ENCODE peak calls at places on chromosomes 11 and 22, in ten cellular contexts. One of them, this sample, is unnamed.

GRCh38 chr11:82653752-82654151 is 79.9 kb downstream of the FAM181B start:
- DNase-seq in activated CD4-positive, alpha-beta memory T cell treated with anti-CD3 and anti-CD28 coated beads for 36 hours: no peak
- DNase-seq in Caki2: no peak
- DNase-seq in tibial nerve: no peak
- DNase-seq in astrocyte of the cerebellum: no peak
- DNase-seq in stimulated activated CD4-positive, alpha-beta T cell treated with anti-CD3 and anti-CD28 coated beads, Interleukin-15, amount 100 ng/mL, for 1 hour: no peak
- DNase-seq in heart right ventricle: no peak
- DNase-seq in posterior vena cava: no peak
- DNase-seq in HS-5: no peak
- DNase-seq in ovary: no peak
- DNase-seq in this sample: no peak

GRCh38 chr11:78022397-78023396 is at the start of gene KCTD14:
- DNase-seq in activated CD4-positive, alpha-beta memory T cell treated with anti-CD3 and anti-CD28 coated beads for 36 hours: no peak
- DNase-seq in Caki2: peak; percentile 38
- DNase-seq in tibial nerve: no peak
- DNase-seq in astrocyte of the cerebellum: no peak
- DNase-seq in stimulated activated CD4-positive, alpha-beta T cell treated with anti-CD3 and anti-CD28 coated beads, Interleukin-15, amount 100 ng/mL, for 1 hour: no peak
- DNase-seq in heart right ventricle: peak; percentile 23
- DNase-seq in posterior vena cava: no peak
- DNase-seq in HS-5: no peak
- DNase-seq in ovary: peak; percentile 50
- DNase-seq in this sample: peak; percentile 84

GRCh38 chr11:47443028-47443700 is 5.8 kb downstream of the RAPSN start:
- DNase-seq in activated CD4-positive, alpha-beta memory T cell treated with anti-CD3 and anti-CD28 coated beads for 36 hours: no peak
- DNase-seq in Caki2: no peak
- DNase-seq in tibial nerve: no peak
- DNase-seq in astrocyte of the cerebellum: no peak
- DNase-seq in stimulated activated CD4-positive, alpha-beta T cell treated with anti-CD3 and anti-CD28 coated beads, Interleukin-15, amount 100 ng/mL, for 1 hour: no peak
- DNase-seq in heart right ventricle: no peak
- DNase-seq in posterior vena cava: no peak
- DNase-seq in HS-5: no peak
- DNase-seq in ovary: no peak
- DNase-seq in this sample: no peak

GRCh38 chr11:47148903-47149535 is 27.7 kb downstream of the ARFGAP2 start:
- DNase-seq in activated CD4-positive, alpha-beta memory T cell treated with anti-CD3 and anti-CD28 coated beads for 36 hours: no peak
- DNase-seq in Caki2: no peak
- DNase-seq in tibial nerve: peak; percentile 41
- DNase-seq in astrocyte of the cerebellum: no peak
- DNase-seq in stimulated activated CD4-positive, alpha-beta T cell treated with anti-CD3 and anti-CD28 coated beads, Interleukin-15, amount 100 ng/mL, for 1 hour: no peak
- DNase-seq in heart right ventricle: no peak
- DNase-seq in posterior vena cava: no peak
- DNase-seq in HS-5: no peak
- DNase-seq in ovary: peak; percentile 47
- DNase-seq in this sample: no peak

GRCh38 chr11:108732395-108732794 is 67.5 kb downstream of the DDX10 start:
- DNase-seq in activated CD4-positive, alpha-beta memory T cell treated with anti-CD3 and anti-CD28 coated beads for 36 hours: no peak
- DNase-seq in Caki2: no peak
- DNase-seq in tibial nerve: no peak
- DNase-seq in astrocyte of the cerebellum: no peak
- DNase-seq in stimulated activated CD4-positive, alpha-beta T cell treated with anti-CD3 and anti-CD28 coated beads, Interleukin-15, amount 100 ng/mL, for 1 hour: no peak
- DNase-seq in heart right ventricle: no peak
- DNase-seq in posterior vena cava: no peak
- DNase-seq in HS-5: no peak
- DNase-seq in ovary: no peak
- DNase-seq in this sample: no peak

GRCh38 chr22:27132400-27132799 is 475.0 kb downstream of the MIAT start:
- DNase-seq in activated CD4-positive, alpha-beta memory T cell treated with anti-CD3 and anti-CD28 coated beads for 36 hours: no peak
- DNase-seq in Caki2: no peak
- DNase-seq in tibial nerve: no peak
- DNase-seq in astrocyte of the cerebellum: no peak
- DNase-seq in stimulated activated CD4-positive, alpha-beta T cell treated with anti-CD3 and anti-CD28 coated beads, Interleukin-15, amount 100 ng/mL, for 1 hour: no peak
- DNase-seq in heart right ventricle: no peak
- DNase-seq in posterior vena cava: no peak
- DNase-seq in HS-5: no peak
- DNase-seq in ovary: no peak
- DNase-seq in this sample: no peak

GRCh38 chr11:35272391-35272821 is 133.4 kb downstream of the CD44 start:
- DNase-seq in activated CD4-positive, alpha-beta memory T cell treated with anti-CD3 and anti-CD28 coated beads for 36 hours: peak; percentile 74
- DNase-seq in Caki2: no peak
- DNase-seq in tibial nerve: no peak
- DNase-seq in astrocyte of the cerebellum: no peak
- DNase-seq in stimulated activated CD4-positive, alpha-beta T cell treated with anti-CD3 and anti-CD28 coated beads, Interleukin-15, amount 100 ng/mL, for 1 hour: peak; percentile 1
- DNase-seq in heart right ventricle: no peak
- DNase-seq in posterior vena cava: no peak
- DNase-seq in HS-5: no peak
- DNase-seq in ovary: no peak
- DNase-seq in this sample: no peak

GRCh38 chr11:64918056-64918455 is 1.0 kb upstream of the ATG2A start:
- DNase-seq in activated CD4-positive, alpha-beta memory T cell treated with anti-CD3 and anti-CD28 coated beads for 36 hours: peak; percentile 21
- DNase-seq in Caki2: no peak
- DNase-seq in tibial nerve: no peak
- DNase-seq in astrocyte of the cerebellum: peak; percentile 53
- DNase-seq in stimulated activated CD4-positive, alpha-beta T cell treated with anti-CD3 and anti-CD28 coated beads, Interleukin-15, amount 100 ng/mL, for 1 hour: no peak
- DNase-seq in heart right ventricle: no peak
- DNase-seq in posterior vena cava: no peak
- DNase-seq in HS-5: no peak
- DNase-seq in ovary: no peak
- DNase-seq in this sample: no peak

GRCh38 chr11:64146036-64146943 is 19.6 kb downstream of the MACROD1 start:
- DNase-seq in activated CD4-positive, alpha-beta memory T cell treated with anti-CD3 and anti-CD28 coated beads for 36 hours: peak; percentile 75
- DNase-seq in Caki2: no peak
- DNase-seq in tibial nerve: no peak
- DNase-seq in astrocyte of the cerebellum: no peak
- DNase-seq in stimulated activated CD4-positive, alpha-beta T cell treated with anti-CD3 and anti-CD28 coated beads, Interleukin-15, amount 100 ng/mL, for 1 hour: peak; percentile 34
- DNase-seq in heart right ventricle: peak; percentile 44
- DNase-seq in posterior vena cava: no peak
- DNase-seq in HS-5: no peak
- DNase-seq in ovary: no peak
- DNase-seq in this sample: peak; percentile 77

GRCh38 chr11:78138694-78139421 is 568 bp downstream of the ALG8 start:
- DNase-seq in activated CD4-positive, alpha-beta memory T cell treated with anti-CD3 and anti-CD28 coated beads for 36 hours: peak; percentile 60
- DNase-seq in Caki2: peak; percentile 31
- DNase-seq in tibial nerve: no peak
- DNase-seq in astrocyte of the cerebellum: no peak
- DNase-seq in stimulated activated CD4-positive, alpha-beta T cell treated with anti-CD3 and anti-CD28 coated beads, Interleukin-15, amount 100 ng/mL, for 1 hour: peak; percentile 4
- DNase-seq in heart right ventricle: no peak
- DNase-seq in posterior vena cava: no peak
- DNase-seq in HS-5: no peak
- DNase-seq in ovary: no peak
- DNase-seq in this sample: no peak

GRCh38 chr22:49827307-49827852 is 293 bp downstream of the BRD1 start:
- DNase-seq in activated CD4-positive, alpha-beta memory T cell treated with anti-CD3 and anti-CD28 coated beads for 36 hours: no peak
- DNase-seq in Caki2: no peak
- DNase-seq in tibial nerve: no peak
- DNase-seq in astrocyte of the cerebellum: no peak
- DNase-seq in stimulated activated CD4-positive, alpha-beta T cell treated with anti-CD3 and anti-CD28 coated beads, Interleukin-15, amount 100 ng/mL, for 1 hour: peak; percentile 26
- DNase-seq in heart right ventricle: no peak
- DNase-seq in posterior vena cava: no peak
- DNase-seq in HS-5: no peak
- DNase-seq in ovary: no peak
- DNase-seq in this sample: no peak

GRCh38 chr11:126561327-126561893 is 205.9 kb downstream of the ST3GAL4 start:
- DNase-seq in activated CD4-positive, alpha-beta memory T cell treated with anti-CD3 and anti-CD28 coated beads for 36 hours: peak; percentile 24
- DNase-seq in Caki2: peak; percentile 6
- DNase-seq in tibial nerve: no peak
- DNase-seq in astrocyte of the cerebellum: peak; percentile 69
- DNase-seq in stimulated activated CD4-positive, alpha-beta T cell treated with anti-CD3 and anti-CD28 coated beads, Interleukin-15, amount 100 ng/mL, for 1 hour: peak; percentile 1
- DNase-seq in heart right ventricle: no peak
- DNase-seq in posterior vena cava: no peak
- DNase-seq in HS-5: peak; percentile 4
- DNase-seq in ovary: peak; percentile 53
- DNase-seq in this sample: no peak

GRCh38 chr11:63915961-63916836 is 765 bp downstream of the RCOR2 start:
- DNase-seq in activated CD4-positive, alpha-beta memory T cell treated with anti-CD3 and anti-CD28 coated beads for 36 hours: peak; percentile 56
- DNase-seq in Caki2: no peak
- DNase-seq in tibial nerve: no peak
- DNase-seq in astrocyte of the cerebellum: no peak
- DNase-seq in stimulated activated CD4-positive, alpha-beta T cell treated with anti-CD3 and anti-CD28 coated beads, Interleukin-15, amount 100 ng/mL, for 1 hour: no peak
- DNase-seq in heart right ventricle: peak; percentile 66
- DNase-seq in posterior vena cava: no peak
- DNase-seq in HS-5: no peak
- DNase-seq in ovary: peak; percentile 72
- DNase-seq in this sample: no peak

This sample was measured in upper lobe of right lung.